ENCODE peak calls at places on chromosome 4, in ten cellular contexts. L is suprapubic skin, Y is vagina, S is adrenal gland, A is heart left ventricle, Q is uterus, N is H1, X is sigmoid colon, O is transverse colon, I is upper lobe of left lung. D is an unnamed sample.

GRCh38 chr4:147714575-147715401 is 17.1 kb upstream of the ARHGAP10 start:
- DNase-seq in L (no peak), N (no peak), O (peak; percentile 23), X (peak; percentile 90), Q (peak; percentile 60), I (no peak), S (peak; percentile 61), A (no peak), Y (no peak), D (no peak)

GRCh38 chr4:160848901-160849735 is 1314.7 kb downstream of the FSTL5 start:
- DNase-seq in X (no peak), I (no peak), A (no peak), Q (no peak), N (no peak), Y (no peak), L (no peak), O (no peak), S (peak; percentile 3), D (no peak)

GRCh38 chr4:134777626-134778025 is 576.0 kb upstream of the PABPC4L start:
- DNase-seq in L (no peak), I (no peak), Q (no peak), S (no peak), X (no peak), N (no peak), A (no peak), O (no peak), Y (no peak), D (no peak)

GRCh38 chr4:8840006-8840793 is 31.4 kb downstream of the HMX1 start:
- DNase-seq in I (peak; percentile 34), S (no peak), X (peak; percentile 41), Q (peak; percentile 2), Y (no peak), A (peak; percentile 44), N (no peak), O (peak; percentile 2), L (peak; percentile 74), D (peak; percentile 4)

GRCh38 chr4:70703695-70704332 is 15.5 kb downstream of the UTP3 start:
- DNase-seq in L (no peak), Y (no peak), A (no peak), Q (no peak), N (no peak), X (no peak), S (peak; percentile 45), I (no peak), O (peak; percentile 18), D (no peak)

GRCh38 chr4:10831727-10832408 is 147.3 kb upstream of the CLNK start:
- DNase-seq in S (no peak), I (no peak), L (no peak), A (no peak), X (no peak), N (no peak), Y (no peak), O (no peak), Q (no peak), D (no peak)

GRCh38 chr4:76984788-76985211 is 35.2 kb downstream of the SEPTIN11 start:
- DNase-seq in Q (peak; percentile 72), S (peak; percentile 54), N (no peak), L (peak; percentile 83), A (no peak), X (peak; percentile 92), O (peak; percentile 37), I (no peak), Y (no peak), D (peak; percentile 72)

GRCh38 chr4:189202182-189202868 is 738.3 kb upstream of the FRG1 start:
- DNase-seq in S (peak; percentile 54), Q (peak; percentile 25), I (peak; percentile 90), Y (no peak), A (peak; percentile 83), N (no peak), O (peak; percentile 24), L (peak; percentile 83), X (peak; percentile 79), D (peak; percentile 65)

GRCh38 chr4:76357981-76358380 is 51.4 kb downstream of the STBD1 start:
- DNase-seq in S (no peak), Q (no peak), L (no peak), Y (no peak), N (no peak), A (no peak), I (no peak), O (no peak), X (no peak), D (no peak)

GRCh38 chr4:33390977-33391376 is 2670.8 kb downstream of the PCDH7 start:
- DNase-seq in Y (no peak), L (no peak), Q (no peak), S (no peak), I (no peak), X (no peak), N (no peak), O (no peak), A (no peak), D (no peak)

GRCh38 chr4:33400504-33400903 is 2680.3 kb downstream of the PCDH7 start:
- DNase-seq in L (no peak), I (peak; percentile 46), X (no peak), S (no peak), N (no peak), A (peak; percentile 40), O (no peak), Y (no peak), Q (no peak), D (no peak)

DNA sequence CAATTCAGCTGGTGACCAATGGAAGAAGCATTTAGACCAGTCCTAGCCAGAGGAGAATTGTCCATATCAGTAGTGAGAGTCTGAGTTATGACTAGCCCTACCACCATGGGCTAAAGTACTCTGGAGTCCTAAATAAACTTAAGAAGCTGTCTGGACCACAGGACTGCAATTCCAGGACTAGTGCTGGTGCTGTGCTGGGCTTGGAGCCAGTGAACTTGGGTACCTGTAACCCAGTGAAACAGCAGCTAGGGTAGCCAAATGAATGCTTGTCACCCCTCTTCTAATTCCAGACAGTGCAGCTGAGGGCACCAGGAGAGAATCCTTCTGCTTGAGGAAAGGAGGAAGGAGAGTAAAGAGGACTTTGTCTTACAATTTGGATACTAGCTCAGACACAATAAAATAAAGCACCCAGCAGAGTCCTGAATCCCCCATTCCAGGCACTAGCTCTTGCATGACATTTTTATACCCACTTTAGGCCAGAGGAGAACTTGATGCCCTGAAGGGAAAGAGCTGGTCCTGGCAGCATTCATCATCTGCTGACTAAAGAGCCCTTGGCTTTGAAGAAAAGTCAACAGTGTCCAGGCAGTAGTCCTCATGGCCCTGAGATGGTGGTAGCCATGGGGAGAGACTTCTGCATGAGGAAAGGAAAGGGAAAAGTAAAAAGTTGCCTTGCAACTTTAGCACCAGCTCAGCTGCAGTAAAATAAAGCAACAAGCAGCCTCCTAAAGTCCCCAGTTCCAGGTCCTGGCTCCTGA is 2675.7 kb downstream of the PCDH7 start:
- DNase-seq in I (no peak), S (no peak), O (no peak), Y (no peak), A (no peak), L (no peak), N (no peak), Q (no peak), X (no peak), D (no peak)
- H3K4me1 ChIP-seq in I (no peaks in the 10 kb centered on the region), S (no peaks in the 10 kb centered on the region), O (no peaks in the 10 kb centered on the region), Y (no peaks in the 10 kb centered on the region), A (no peaks in the 10 kb centered on the region), L (no peaks in the 10 kb centered on the region), N (no peaks in the 10 kb centered on the region), Q (no peaks in the 10 kb centered on the region), X (no peaks in the 10 kb centered on the region), D (no peaks in the 10 kb centered on the region)

DNA sequence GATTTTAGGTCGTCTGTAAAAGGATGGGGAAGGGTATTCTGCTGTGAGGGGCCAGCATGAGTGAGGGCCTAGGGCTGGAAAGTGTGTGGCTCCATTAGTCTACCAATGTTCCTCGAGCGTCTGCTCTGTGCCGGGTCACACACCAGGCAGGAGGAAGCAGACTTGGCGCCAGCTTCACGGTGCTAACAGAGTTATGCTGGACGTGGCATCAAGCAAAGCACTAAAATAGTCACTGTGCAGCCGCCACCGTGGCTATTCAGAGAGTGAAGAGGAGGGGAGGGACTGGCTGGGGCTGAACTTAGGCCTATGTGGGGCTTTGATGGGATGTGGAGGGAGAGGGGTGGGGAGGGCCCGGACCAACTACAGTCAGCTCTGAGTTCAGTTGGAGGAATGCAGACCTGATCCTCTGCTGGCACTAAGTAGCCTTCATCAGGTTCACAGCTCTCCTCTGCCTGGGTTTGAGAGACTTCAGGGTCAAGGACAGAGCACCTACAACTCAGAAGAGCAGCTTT is 83.9 kb upstream of the MSX1 start:
- DNase-seq in A (no peak), O (no peak), Q (no peak), Y (no peak), L (no peak), S (no peak), I (no peak), N (no peak), X (no peak), D (no peak)
- H3K9me3 ChIP-seq in A (no peaks in the 10 kb centered on the region), O (no peaks in the 10 kb centered on the region), Q (no peaks in the 10 kb centered on the region), Y (no peaks in the 10 kb centered on the region), L (no peaks in the 10 kb centered on the region), S (no peaks in the 10 kb centered on the region), I (no peaks in the 10 kb centered on the region), N (no peaks in the 10 kb centered on the region), X (no peaks in the 10 kb centered on the region), D (no peaks in the 10 kb centered on the region)

DNA sequence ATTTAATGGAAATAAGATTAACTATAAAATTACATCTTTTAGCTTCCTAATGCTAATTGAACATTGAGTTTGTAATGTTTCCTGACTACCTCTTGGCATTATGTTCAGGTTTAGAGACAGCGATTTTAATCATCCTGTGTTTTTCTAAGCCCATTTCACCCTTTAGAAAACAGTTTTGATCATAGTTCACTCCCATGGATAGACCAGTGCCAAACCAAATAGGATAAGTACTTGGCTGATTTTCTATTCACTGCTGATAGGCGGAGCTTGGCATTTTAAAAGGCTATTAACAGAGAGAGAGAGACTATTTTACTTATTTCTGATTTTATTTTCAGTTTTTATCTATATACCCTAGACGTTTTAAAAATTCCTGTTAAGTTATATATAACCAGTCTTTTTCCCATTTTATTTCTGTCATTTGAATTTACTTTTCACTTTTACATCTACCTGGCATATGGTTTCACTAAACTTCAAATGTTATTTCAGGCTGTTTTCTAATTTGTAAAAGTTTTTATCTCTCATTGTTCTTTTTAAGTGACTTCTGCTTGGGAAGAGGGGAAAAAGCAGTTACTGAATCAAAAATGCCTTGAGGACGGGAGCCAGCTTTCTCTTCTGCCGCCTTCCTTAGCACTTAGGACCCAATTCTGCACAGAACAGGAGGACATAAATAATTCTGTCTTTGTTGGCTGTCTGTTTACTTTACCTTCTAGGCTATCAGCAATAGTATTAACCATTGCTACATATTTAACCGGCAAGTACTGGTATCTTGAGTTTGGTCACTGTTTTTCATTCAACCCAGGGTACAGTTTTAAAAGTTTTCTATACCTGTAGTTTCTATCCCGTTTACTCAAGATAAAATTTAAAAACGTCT is 46.4 kb downstream of the SGMS2 start:
- DNase-seq in Y (no peak), L (no peak), S (no peak), A (no peak), I (no peak), O (no peak), Q (no peak), X (no peak), N (no peak), D (no peak)
- TF ChIP-seq POLR2A in Y (no peak), L (no peak), S (no peak), A (no peak), I (no peak), O (no peak), Q (no peak), X (no peak), N (no peak), D (no peak)

DNA sequence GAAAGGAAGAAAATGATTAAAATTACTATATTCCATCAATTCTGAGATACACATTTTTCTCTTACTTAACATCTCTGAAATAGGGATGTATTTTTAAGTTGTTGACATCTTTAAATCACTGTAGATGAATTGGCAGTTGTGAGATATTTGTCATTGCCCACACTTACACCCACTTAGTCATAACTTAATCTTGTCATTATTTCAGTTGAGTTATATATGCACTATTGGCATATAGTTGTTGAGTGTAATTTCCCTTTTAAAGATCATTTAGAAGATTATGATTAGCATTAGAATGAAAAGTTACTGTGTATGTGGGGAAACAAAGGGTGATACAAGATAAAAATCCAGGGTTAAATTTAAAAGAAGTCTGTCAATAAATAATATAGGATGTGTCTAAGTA is 2.2 kb downstream of the AIMP1 start:
- DNase-seq in Q (no peak), Y (no peak), I (no peak), L (no peak), S (no peak), O (no peak), X (no peak), N (no peak), A (no peak), D (no peak)
- H3K4me1 ChIP-seq in Q (peaks cover 15% of the 10 kb centered on the region), Y (peaks cover 51% of the 10 kb centered on the region), I (peaks cover 26% of the 10 kb centered on the region), L (peaks cover 43% of the 10 kb centered on the region), S (peaks cover 47% of the 10 kb centered on the region), O (peaks cover 47% of the 10 kb centered on the region), X (no peaks in the 10 kb centered on the region), N (no peaks in the 10 kb centered on the region), A (peaks cover 52% of the 10 kb centered on the region), D (peaks cover 7% of the 10 kb centered on the region)